ENCODE peak calls at places on chromosome 20, in four cellular contexts. P is endothelial cell, Q is AG09309, Y is stomach. N is an unnamed sample.

GRCh38 chr20:47576516-47577033 is 74.9 kb downstream of the NCOA3 start:
- DNase-seq in P (peak; percentile 31), Y (peak; percentile 55), Q (no peak), N (peak; percentile 76)

GRCh38 chr20:64115171-64115911 is 8.0 kb upstream of the NPBWR2 start:
- DNase-seq in Y (peak; percentile 4), Q (no peak), P (no peak), N (no peak)

GRCh38 chr20:1341561-1342265 is 12.8 kb upstream of the SDCBP2 start:
- DNase-seq in Y (no peak), Q (no peak), P (no peak), N (no peak)

GRCh38 chr20:5401277-5401676 is 84.5 kb upstream of the PROKR2 start:
- DNase-seq in Y (no peak), Q (no peak), P (no peak), N (no peak)

GRCh38 chr20:58892932-58893224 is 40.4 kb downstream of the GNAS start:
- DNase-seq in P (no peak), Y (no peak), Q (no peak), N (no peak)

GRCh38 chr20:58081842-58082241 is 146.6 kb downstream of the ANKRD60 start:
- DNase-seq in Q (peak; percentile 89), P (no peak), Y (no peak), N (no peak)

GRCh38 chr20:63972312-63973159 is 2.8 kb upstream of the ZNF512B start:
- DNase-seq in Q (no peak), Y (no peak), P (no peak), N (no peak)

GRCh38 chr20:57896563-57896962 is 186.7 kb upstream of the PMEPA1 start:
- DNase-seq in P (no peak), Y (no peak), Q (no peak), N (no peak)

GRCh38 chr20:34209111-34209510 is 32.1 kb upstream of the ASIP start:
- DNase-seq in P (no peak), Y (no peak), Q (no peak), N (no peak)

GRCh38 chr20:18727032-18727508 is 86.5 kb upstream of the SCP2D1 start:
- DNase-seq in P (no peak), Q (no peak), Y (no peak), N (no peak)

GRCh38 chr20:4073852-4074741 is 58.7 kb upstream of the RNF24 start:
- DNase-seq in P (no peak), Y (no peak), Q (no peak), N (no peak)

GRCh38 chr20:64036346-64037198 is 590 bp downstream of the C20orf204 start:
- DNase-seq in Y (no peak), Q (no peak), P (no peak), N (no peak)

GRCh38 chr20:38338849-38339520 is 7.3 kb upstream of the LBP start:
- DNase-seq in Y (no peak), Q (no peak), P (peak; percentile 35), N (no peak)
- TF ChIP-seq CTCF in Y (no peak), Q (peak; percentile 39), P (peak; percentile 36), N (no peak)

GRCh38 chr20:32626407-32626806 is 41.3 kb upstream of the NOL4L start:
- DNase-seq in P (no peak), Y (no peak), Q (no peak), N (no peak)

GRCh38 chr20:32626859-32627636 is 41.9 kb upstream of the NOL4L start:
- DNase-seq in Y (peak; percentile 61), Q (no peak), P (no peak), N (no peak)

GRCh38 chr20:32629813-32630212 is 43.9 kb downstream of the C20orf203 start:
- DNase-seq in Q (no peak), P (no peak), Y (no peak), N (no peak)

GRCh38 chr20:32631916-32632460 is 41.8 kb downstream of the C20orf203 start:
- DNase-seq in Y (no peak), P (no peak), Q (no peak), N (no peak)

GRCh38 chr20:32628960-32629530 is 43.9 kb upstream of the NOL4L start:
- DNase-seq in Q (no peak), P (no peak), Y (no peak), N (no peak)
- TF ChIP-seq CTCF in Q (no peak), P (no peak), Y (no peak), N (no peak)

DNA sequence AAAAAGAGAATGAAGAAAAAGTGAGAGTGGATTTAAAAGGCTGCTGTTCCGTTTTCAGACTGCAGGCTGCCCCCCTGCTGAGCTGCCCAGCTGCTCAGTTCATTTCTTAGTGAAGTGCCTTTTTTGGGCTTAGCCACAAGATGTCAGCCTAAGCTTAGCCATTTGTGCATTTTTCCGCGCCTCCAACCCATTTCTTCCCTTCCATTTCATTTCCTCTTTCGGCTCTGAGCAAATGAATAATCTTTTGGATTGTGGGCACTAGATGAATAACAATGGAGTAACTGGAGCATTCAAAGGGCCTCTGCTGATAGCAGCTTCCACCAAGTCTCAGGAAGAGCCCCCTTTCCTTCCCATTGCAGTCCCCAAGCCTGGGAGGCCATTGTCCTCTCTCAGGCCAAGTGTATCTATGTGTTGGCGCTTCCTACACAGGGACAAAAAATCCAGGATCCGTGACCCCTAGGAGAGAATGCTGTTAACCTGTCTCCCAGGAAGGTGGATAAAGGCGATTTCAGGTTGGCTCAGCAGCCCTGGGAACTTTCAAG is 83.5 kb upstream of the SPTLC3 start:
- DNase-seq in Y (peak; percentile 35), Q (peak; percentile 66), P (peak; percentile 57), N (peak; percentile 44)
- TF ChIP-seq CTCF in Y (peak; percentile 56), Q (peak; percentile 89), P (peak; percentile 84), N (peak; percentile 88)

GRCh38 chr20:20406306-20406705 is 38.4 kb downstream of the INSM1 start:
- DNase-seq in P (no peak), Q (no peak), Y (no peak), N (no peak)
- TF ChIP-seq CTCF in P (no peak), Q (no peak), Y (no peak), N (no peak)

DNA sequence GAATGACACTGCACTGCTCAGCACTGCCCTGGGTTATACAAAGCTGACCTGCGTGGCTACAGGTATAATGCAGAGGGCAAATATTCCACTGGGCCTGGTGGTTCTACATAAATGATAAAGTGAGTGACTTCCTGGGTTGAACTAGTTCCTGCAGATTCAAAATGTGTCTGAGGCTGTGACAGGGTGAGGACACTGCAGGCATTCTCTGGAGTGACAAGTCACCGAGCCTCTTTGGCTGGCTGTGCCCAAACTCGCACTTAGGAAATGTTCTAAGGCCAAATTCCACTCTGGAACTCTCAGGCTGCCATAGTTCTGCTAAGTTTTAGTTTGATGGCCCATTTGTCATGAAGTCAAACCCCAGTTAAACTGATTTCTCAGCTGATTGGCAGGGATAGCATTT is 78.7 kb downstream of the INSM1 start:
- DNase-seq in P (no peak), Q (no peak), Y (no peak), N (no peak)
- TF ChIP-seq CTCF in P (no peak), Q (no peak), Y (no peak), N (no peak)

DNA sequence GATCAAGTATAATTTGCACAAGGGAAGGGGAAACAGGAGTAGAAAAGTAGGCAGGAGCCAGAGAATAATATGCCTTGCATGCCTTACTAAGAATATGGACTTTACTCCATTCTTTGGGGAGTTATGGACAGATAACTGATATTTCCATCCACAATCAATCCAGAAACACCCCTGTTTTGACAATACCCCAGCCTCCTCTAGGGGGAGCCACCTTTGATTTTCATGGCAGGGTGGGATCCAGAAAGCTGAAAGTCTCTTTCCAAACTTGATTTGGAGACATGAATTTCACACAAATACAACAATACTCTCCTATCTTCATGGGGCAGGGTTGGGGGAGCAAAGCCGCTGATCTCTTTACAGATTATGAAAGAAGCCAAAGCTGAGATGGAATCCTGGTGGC is 404.1 kb downstream of the FOXA2 start:
- DNase-seq in P (peak; percentile 54), Q (no peak), Y (no peak), N (no peak)
- TF ChIP-seq CTCF in P (peak; percentile 74), Q (no peak), Y (no peak), N (no peak)

GRCh38 chr20:20454850-20455627 is 87.1 kb downstream of the INSM1 start:
- DNase-seq in Q (no peak), P (no peak), Y (no peak), N (no peak)

GRCh38 chr20:20448891-20449290 is 81.0 kb downstream of the INSM1 start:
- DNase-seq in Q (no peak), P (no peak), Y (no peak), N (no peak)

GRCh38 chr20:20450461-20451027 is 82.6 kb downstream of the INSM1 start:
- DNase-seq in Q (no peak), Y (peak; percentile 52), P (no peak), N (no peak)

GRCh38 chr20:20454367-20454766 is 86.5 kb downstream of the INSM1 start:
- DNase-seq in Q (no peak), Y (no peak), P (no peak), N (no peak)

DNA sequence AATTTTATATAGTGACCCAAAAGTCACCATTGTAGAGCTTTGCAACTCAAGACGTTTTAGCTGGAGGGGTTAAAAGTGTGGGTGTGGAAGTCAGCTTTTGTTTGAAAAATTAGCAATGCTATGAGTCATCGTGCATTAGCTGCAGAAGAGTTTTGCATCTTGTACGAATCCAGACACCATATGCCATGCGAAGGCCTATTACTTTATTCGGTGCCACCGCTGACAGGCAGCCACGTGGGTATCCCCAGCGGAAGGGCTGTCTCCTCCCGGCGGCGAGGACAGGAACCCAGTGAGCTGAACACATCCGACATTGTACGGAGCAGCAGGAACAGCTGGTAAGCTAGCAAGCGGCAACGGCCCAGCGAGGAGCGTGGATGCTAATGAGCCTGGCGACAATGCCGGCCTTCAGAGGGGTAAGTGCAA is 84.4 kb downstream of the INSM1 start:
- DNase-seq in P (peak; percentile 78), Q (peak; percentile 7), Y (peak; percentile 45), N (no peak)
- TF ChIP-seq CTCF in P (no peak), Q (no peak), Y (no peak), N (no peak)